ENCODE peak calls at places on chromosomes 1 and 21, in seven cellular contexts. One of them, this sample, is unnamed.

GRCh38 chr1:234589064-234589765 is 20.8 kb downstream of the IRF2BP2 start:
- DNase-seq in HepG2: no peak
- DNase-seq in K562: no peak
- DNase-seq in GM12878: no peak
- DNase-seq in HCT116: no peak
- DNase-seq in SK-N-SH: no peak
- DNase-seq in H1: no peak
- DNase-seq in this sample: no peak

GRCh38 chr1:63506782-63507181 is 16.2 kb downstream of the ITGB3BP start:
- DNase-seq in HepG2: no peak
- DNase-seq in SK-N-SH: no peak
- DNase-seq in GM12878: no peak
- DNase-seq in K562: no peak
- DNase-seq in HCT116: no peak
- DNase-seq in H1: no peak
- DNase-seq in this sample: no peak

GRCh38 chr21:42056468-42056867 is 14.6 kb upstream of the UMODL1 start:
- DNase-seq in HCT116: no peak
- DNase-seq in H1: no peak
- DNase-seq in HepG2: no peak
- DNase-seq in GM12878: no peak
- DNase-seq in SK-N-SH: no peak
- DNase-seq in K562: no peak
- DNase-seq in this sample: no peak

GRCh38 chr1:85569122-85569521 is 11.4 kb upstream of the CCN1 start:
- DNase-seq in HCT116: no peak
- DNase-seq in SK-N-SH: no peak
- DNase-seq in GM12878: no peak
- DNase-seq in HepG2: no peak
- DNase-seq in H1: no peak
- DNase-seq in K562: no peak
- DNase-seq in this sample: no peak

GRCh38 chr21:41045534-41046268 is 122.3 kb upstream of the BACE2 start:
- DNase-seq in HCT116: no peak
- DNase-seq in SK-N-SH: peak; percentile 43
- DNase-seq in K562: peak; percentile 5
- DNase-seq in HepG2: peak; percentile 5
- DNase-seq in H1: peak; percentile 84
- DNase-seq in GM12878: no peak
- DNase-seq in this sample: peak; percentile 76

GRCh38 chr1:57784356-57784755 is 360.5 kb upstream of the DAB1 start:
- DNase-seq in SK-N-SH: no peak
- DNase-seq in HCT116: no peak
- DNase-seq in H1: no peak
- DNase-seq in GM12878: no peak
- DNase-seq in K562: no peak
- DNase-seq in HepG2: no peak
- DNase-seq in this sample: no peak

GRCh38 chr21:17003221-17003620 is 509.6 kb upstream of the CXADR start:
- DNase-seq in HepG2: no peak
- DNase-seq in SK-N-SH: no peak
- DNase-seq in H1: no peak
- DNase-seq in K562: no peak
- DNase-seq in HCT116: no peak
- DNase-seq in GM12878: no peak
- DNase-seq in this sample: no peak

GRCh38 chr21:35933466-35933865 is 126.9 kb downstream of the SETD4 start:
- DNase-seq in H1: no peak
- DNase-seq in HepG2: no peak
- DNase-seq in K562: no peak
- DNase-seq in HCT116: peak; percentile 36
- DNase-seq in SK-N-SH: no peak
- DNase-seq in GM12878: no peak
- DNase-seq in this sample: no peak

GRCh38 chr21:26131554-26131953 is 39.0 kb downstream of the APP start:
- DNase-seq in GM12878: no peak
- DNase-seq in H1: no peak
- DNase-seq in HCT116: no peak
- DNase-seq in SK-N-SH: no peak
- DNase-seq in HepG2: no peak
- DNase-seq in K562: no peak
- DNase-seq in this sample: no peak
- TF ChIP-seq JUND in GM12878: no peak
- TF ChIP-seq JUND in H1: no peak
- TF ChIP-seq JUND in HCT116: no peak
- TF ChIP-seq JUND in SK-N-SH: no peak
- TF ChIP-seq JUND in HepG2: no peak
- TF ChIP-seq JUND in K562: no peak
- TF ChIP-seq JUND in this sample: no peak

GRCh38 chr1:220990417-220991337 is 111.4 kb downstream of the HLX start:
- DNase-seq in SK-N-SH: no peak
- DNase-seq in H1: no peak
- DNase-seq in GM12878: no peak
- DNase-seq in HepG2: peak; percentile 3
- DNase-seq in K562: peak; percentile 63
- DNase-seq in HCT116: peak; percentile 12
- DNase-seq in this sample: no peak
- TF ChIP-seq JUND in SK-N-SH: peak; percentile 51
- TF ChIP-seq JUND in H1: no peak
- TF ChIP-seq JUND in GM12878: no peak
- TF ChIP-seq JUND in HepG2: no peak
- TF ChIP-seq JUND in K562: peak; percentile 81
- TF ChIP-seq JUND in HCT116: peak; percentile 30
- TF ChIP-seq JUND in this sample: no peak

GRCh38 chr1:156848461-156849150 is 10.3 kb downstream of the INSRR start:
- DNase-seq in HepG2: no peak
- DNase-seq in GM12878: no peak
- DNase-seq in HCT116: no peak
- DNase-seq in K562: peak; percentile 74
- DNase-seq in SK-N-SH: no peak
- DNase-seq in H1: peak; percentile 78
- DNase-seq in this sample: no peak
- TF ChIP-seq JUND in HepG2: no peak
- TF ChIP-seq JUND in GM12878: no peak
- TF ChIP-seq JUND in HCT116: no peak
- TF ChIP-seq JUND in K562: no peak
- TF ChIP-seq JUND in SK-N-SH: no peak
- TF ChIP-seq JUND in H1: no peak
- TF ChIP-seq JUND in this sample: no peak

GRCh38 chr1:229941160-229941559 is 125.9 kb upstream of the GALNT2 start:
- DNase-seq in GM12878: no peak
- DNase-seq in HCT116: no peak
- DNase-seq in H1: no peak
- DNase-seq in SK-N-SH: no peak
- DNase-seq in K562: no peak
- DNase-seq in HepG2: no peak
- DNase-seq in this sample: no peak
- TF ChIP-seq JUND in GM12878: no peak
- TF ChIP-seq JUND in HCT116: no peak
- TF ChIP-seq JUND in H1: no peak
- TF ChIP-seq JUND in SK-N-SH: no peak
- TF ChIP-seq JUND in K562: no peak
- TF ChIP-seq JUND in HepG2: no peak
- TF ChIP-seq JUND in this sample: no peak

DNA sequence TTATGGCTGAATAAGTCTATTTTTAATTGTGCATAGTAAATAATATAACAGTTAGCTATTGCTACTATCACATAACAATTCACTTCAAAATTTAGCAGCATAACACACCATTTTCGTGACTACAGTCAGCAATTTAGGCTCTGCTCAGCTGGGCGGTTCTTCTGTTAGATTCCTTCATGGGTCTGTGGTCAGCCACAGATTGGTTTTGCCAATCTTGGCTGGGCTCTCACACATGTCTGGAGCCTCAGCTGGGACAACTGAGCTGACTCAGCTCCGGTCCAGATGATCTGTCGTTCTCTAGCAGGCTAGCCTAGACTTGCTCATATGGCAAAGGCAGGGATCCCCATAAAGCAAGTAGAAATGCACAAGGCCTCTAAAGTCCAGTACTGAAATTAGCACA is 15.1 kb upstream of the CDC42BPA start:
- DNase-seq in H1: no peak
- DNase-seq in SK-N-SH: no peak
- DNase-seq in GM12878: no peak
- DNase-seq in HepG2: no peak
- DNase-seq in K562: peak; percentile 61
- DNase-seq in HCT116: no peak
- DNase-seq in this sample: no peak
- TF ChIP-seq JUND in H1: no peak
- TF ChIP-seq JUND in SK-N-SH: no peak
- TF ChIP-seq JUND in GM12878: no peak
- TF ChIP-seq JUND in HepG2: no peak
- TF ChIP-seq JUND in K562: peak; percentile 40
- TF ChIP-seq JUND in HCT116: peak; percentile 17
- TF ChIP-seq JUND in this sample: no peak

GRCh38 chr1:40001456-40001855 is 39.1 kb upstream of the CAP1 start:
- DNase-seq in HCT116: no peak
- DNase-seq in H1: no peak
- DNase-seq in HepG2: no peak
- DNase-seq in SK-N-SH: no peak
- DNase-seq in GM12878: no peak
- DNase-seq in K562: no peak
- DNase-seq in this sample: no peak

GRCh38 chr1:40003156-40004093 is 37.1 kb upstream of the CAP1 start:
- DNase-seq in GM12878: peak; percentile 53
- DNase-seq in HCT116: no peak
- DNase-seq in HepG2: no peak
- DNase-seq in K562: no peak
- DNase-seq in SK-N-SH: no peak
- DNase-seq in H1: no peak
- DNase-seq in this sample: no peak

GRCh38 chr1:40004857-40005256 is 35.7 kb upstream of the CAP1 start:
- DNase-seq in GM12878: no peak
- DNase-seq in HCT116: no peak
- DNase-seq in SK-N-SH: no peak
- DNase-seq in K562: no peak
- DNase-seq in H1: no peak
- DNase-seq in HepG2: no peak
- DNase-seq in this sample: peak; percentile 14
- TF ChIP-seq JUND in GM12878: no peak
- TF ChIP-seq JUND in HCT116: no peak
- TF ChIP-seq JUND in SK-N-SH: no peak
- TF ChIP-seq JUND in K562: no peak
- TF ChIP-seq JUND in H1: no peak
- TF ChIP-seq JUND in HepG2: no peak
- TF ChIP-seq JUND in this sample: no peak

GRCh38 chr1:67230539-67230938 is 64.3 kb downstream of the IL23R start:
- DNase-seq in HCT116: no peak
- DNase-seq in H1: no peak
- DNase-seq in SK-N-SH: no peak
- DNase-seq in HepG2: no peak
- DNase-seq in K562: no peak
- DNase-seq in GM12878: no peak
- DNase-seq in this sample: no peak
- TF ChIP-seq JUND in HCT116: no peak
- TF ChIP-seq JUND in H1: no peak
- TF ChIP-seq JUND in SK-N-SH: no peak
- TF ChIP-seq JUND in HepG2: no peak
- TF ChIP-seq JUND in K562: no peak
- TF ChIP-seq JUND in GM12878: no peak
- TF ChIP-seq JUND in this sample: no peak

DNA sequence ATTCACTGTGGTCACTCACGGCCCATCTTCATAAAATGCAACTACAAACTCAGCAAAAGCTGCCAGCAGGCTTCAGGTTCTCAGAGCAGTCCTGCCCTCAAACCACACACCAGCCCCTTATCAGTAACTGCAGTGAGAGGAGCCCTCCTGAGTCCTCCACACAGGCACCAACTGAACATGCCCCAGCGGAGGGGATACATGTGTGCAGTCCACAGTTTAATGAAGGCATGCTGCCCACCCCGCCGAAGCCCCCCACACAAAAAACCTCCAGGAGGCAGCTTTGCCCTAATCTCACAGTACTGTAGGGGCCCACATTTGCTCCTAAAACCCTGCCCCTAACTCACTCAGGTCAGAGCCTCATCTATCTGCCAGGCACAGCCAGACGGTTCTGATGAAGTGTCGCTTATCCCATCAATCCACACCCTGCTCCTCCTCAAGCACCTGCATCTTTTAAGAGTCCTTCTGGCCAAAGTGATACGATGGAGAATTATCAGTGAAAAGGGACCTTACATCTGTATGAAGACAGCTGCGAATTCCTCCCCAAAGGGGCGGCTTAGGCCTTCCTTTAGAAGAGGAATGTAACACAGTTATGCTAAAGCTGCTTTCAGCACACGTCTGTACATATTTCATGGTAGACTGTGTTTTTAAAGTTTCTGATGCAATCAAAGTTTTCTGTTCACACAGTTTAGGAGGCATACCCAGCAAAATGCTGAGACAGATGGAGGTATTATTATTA is 3.5 kb downstream of the ABCB10 start:
- DNase-seq in HepG2: no peak
- DNase-seq in HCT116: no peak
- DNase-seq in GM12878: no peak
- DNase-seq in K562: peak; percentile 98
- DNase-seq in SK-N-SH: no peak
- DNase-seq in H1: no peak
- DNase-seq in this sample: no peak
- TF ChIP-seq JUND in HepG2: no peak
- TF ChIP-seq JUND in HCT116: no peak
- TF ChIP-seq JUND in GM12878: no peak
- TF ChIP-seq JUND in K562: peak; percentile 8
- TF ChIP-seq JUND in SK-N-SH: no peak
- TF ChIP-seq JUND in H1: no peak
- TF ChIP-seq JUND in this sample: no peak

DNA sequence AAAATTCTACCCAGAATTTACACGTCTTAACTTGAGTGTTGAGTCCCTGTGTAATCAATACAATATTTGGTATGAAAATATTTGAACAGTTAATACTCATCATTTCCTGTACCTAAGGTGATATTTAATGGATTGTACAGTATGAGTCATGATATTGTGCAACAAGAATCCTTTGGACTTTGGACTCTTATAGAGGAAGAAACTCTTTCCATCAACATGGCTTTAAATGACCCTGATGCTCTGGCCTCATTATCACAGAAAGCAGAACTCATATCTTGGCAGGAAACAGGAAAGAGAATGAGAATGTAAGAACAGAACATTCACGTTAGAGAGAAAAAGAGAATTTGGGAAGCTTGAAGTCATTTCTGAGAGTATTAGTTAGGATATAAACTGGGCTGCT is 168.8 kb upstream of the B3GALT2 start:
- DNase-seq in GM12878: no peak
- DNase-seq in HCT116: peak; percentile 64
- DNase-seq in K562: no peak
- DNase-seq in SK-N-SH: no peak
- DNase-seq in H1: no peak
- DNase-seq in HepG2: peak; percentile 81
- DNase-seq in this sample: no peak
- TF ChIP-seq JUND in GM12878: no peak
- TF ChIP-seq JUND in HCT116: peak; percentile 92
- TF ChIP-seq JUND in K562: no peak
- TF ChIP-seq JUND in SK-N-SH: no peak
- TF ChIP-seq JUND in H1: no peak
- TF ChIP-seq JUND in HepG2: peak; percentile 98
- TF ChIP-seq JUND in this sample: no peak

This sample was measured in T47D.